ENCODE peak calls at places on chromosomes 2 and 18, in seven cellular contexts. One of them, this sample, is unnamed.

GRCh38 chr2:239400000-239400831 is 604 bp downstream of the HDAC4 start:
- DNase-seq in activated gamma-delta T cell treated with Interleukin-2 at 50 U/mL for 16 hours: no peak
- DNase-seq in Calu3: no peak
- DNase-seq in sciatic nerve: peak
- DNase-seq in amniotic stem cell: no peak
- DNase-seq in HT1080: no peak
- DNase-seq in substantia nigra: no peak
- DNase-seq in this sample: peak

GRCh38 chr2:8249191-8249590 is 432.7 kb upstream of the ID2 start:
- DNase-seq in activated gamma-delta T cell treated with Interleukin-2 at 50 U/mL for 16 hours: no peak
- DNase-seq in HT1080: no peak
- DNase-seq in substantia nigra: no peak
- DNase-seq in Calu3: no peak
- DNase-seq in amniotic stem cell: no peak
- DNase-seq in sciatic nerve: no peak
- DNase-seq in this sample: no peak

GRCh38 chr18:44518091-44518490 is 162.6 kb upstream of the SETBP1 start:
- DNase-seq in sciatic nerve: no peak
- DNase-seq in amniotic stem cell: no peak
- DNase-seq in HT1080: peak
- DNase-seq in substantia nigra: no peak
- DNase-seq in Calu3: no peak
- DNase-seq in activated gamma-delta T cell treated with Interleukin-2 at 50 U/mL for 16 hours: no peak
- DNase-seq in this sample: no peak

GRCh38 chr18:37138456-37138855 is 309.5 kb downstream of the KIAA1328 start:
- DNase-seq in HT1080: no peak
- DNase-seq in amniotic stem cell: no peak
- DNase-seq in sciatic nerve: no peak
- DNase-seq in Calu3: no peak
- DNase-seq in substantia nigra: no peak
- DNase-seq in activated gamma-delta T cell treated with Interleukin-2 at 50 U/mL for 16 hours: no peak
- DNase-seq in this sample: no peak

GRCh38 chr2:222805591-222806304 is 55.1 kb upstream of the ACSL3 start:
- DNase-seq in sciatic nerve: no peak
- DNase-seq in HT1080: no peak
- DNase-seq in Calu3: peak
- DNase-seq in activated gamma-delta T cell treated with Interleukin-2 at 50 U/mL for 16 hours: no peak
- DNase-seq in amniotic stem cell: no peak
- DNase-seq in substantia nigra: no peak
- DNase-seq in this sample: no peak

GRCh38 chr2:232293191-232293590 is 85.4 kb upstream of the ALPP start:
- DNase-seq in Calu3: no peak
- DNase-seq in substantia nigra: no peak
- DNase-seq in amniotic stem cell: no peak
- DNase-seq in activated gamma-delta T cell treated with Interleukin-2 at 50 U/mL for 16 hours: no peak
- DNase-seq in HT1080: no peak
- DNase-seq in sciatic nerve: no peak
- DNase-seq in this sample: no peak

GRCh38 chr2:109446531-109447131 is 167.1 kb downstream of the SEPTIN10 start:
- DNase-seq in Calu3: no peak
- DNase-seq in substantia nigra: no peak
- DNase-seq in activated gamma-delta T cell treated with Interleukin-2 at 50 U/mL for 16 hours: no peak
- DNase-seq in amniotic stem cell: no peak
- DNase-seq in sciatic nerve: peak
- DNase-seq in HT1080: no peak
- DNase-seq in this sample: no peak

GRCh38 chr2:238948765-238949641 is 101.1 kb downstream of the TWIST2 start:
- DNase-seq in amniotic stem cell: no peak
- DNase-seq in sciatic nerve: no peak
- DNase-seq in Calu3: no peak
- DNase-seq in HT1080: no peak
- DNase-seq in activated gamma-delta T cell treated with Interleukin-2 at 50 U/mL for 16 hours: no peak
- DNase-seq in substantia nigra: no peak
- DNase-seq in this sample: no peak

GRCh38 chr2:71483246-71483645 is 29.9 kb downstream of the DYSF start:
- DNase-seq in substantia nigra: no peak
- DNase-seq in amniotic stem cell: no peak
- DNase-seq in HT1080: no peak
- DNase-seq in activated gamma-delta T cell treated with Interleukin-2 at 50 U/mL for 16 hours: no peak
- DNase-seq in Calu3: no peak
- DNase-seq in sciatic nerve: no peak
- DNase-seq in this sample: no peak

GRCh38 chr2:209771474-209772292 is at the start of gene UNC80:
- DNase-seq in amniotic stem cell: peak
- DNase-seq in activated gamma-delta T cell treated with Interleukin-2 at 50 U/mL for 16 hours: no peak
- DNase-seq in substantia nigra: peak
- DNase-seq in Calu3: peak
- DNase-seq in HT1080: peak
- DNase-seq in sciatic nerve: peak
- DNase-seq in this sample: peak

GRCh38 chr18:50649821-50650220 is 89.9 kb downstream of the MAPK4 start:
- DNase-seq in substantia nigra: no peak
- DNase-seq in activated gamma-delta T cell treated with Interleukin-2 at 50 U/mL for 16 hours: no peak
- DNase-seq in Calu3: no peak
- DNase-seq in HT1080: peak
- DNase-seq in amniotic stem cell: no peak
- DNase-seq in sciatic nerve: no peak
- DNase-seq in this sample: no peak

This sample was measured in chondrocyte.